ENCODE peak calls at places on chromosomes 13 and 19, in four cellular contexts. O is upper lobe of right lung; Y is tibial nerve; S is CD8-positive, alpha-beta T cell. F is an unnamed sample.

GRCh38 chr13:77563110-77563509 is 27.6 kb downstream of the SCEL start:
- DNase-seq in O (no peak), Y (no peak), S (no peak), F (no peak)

GRCh38 chr19:35521124-35521743 is 6.9 kb downstream of the SBSN start:
- DNase-seq in O (no peak), Y (no peak), S (no peak), F (no peak)

GRCh38 chr13:33016414-33017409 is at the start of gene KL:
- DNase-seq in O (peak), Y (peak), S (no peak), F (peak)

GRCh38 chr19:38709119-38709518 is 35.2 kb downstream of the CAPN12 start:
- DNase-seq in O (no peak), Y (no peak), S (no peak), F (no peak)

GRCh38 chr13:23960566-23961156 is 63.4 kb upstream of the C1QTNF9B start:
- DNase-seq in O (no peak), Y (no peak), S (no peak), F (no peak)

GRCh38 chr13:23349127-23349897 is 84.2 kb downstream of the SACS start:
- DNase-seq in O (no peak), Y (no peak), S (no peak), F (no peak)

GRCh38 chr19:1720237-1720636 is 33.1 kb upstream of the ONECUT3 start:
- DNase-seq in O (no peak), Y (no peak), S (no peak), F (no peak)

GRCh38 chr19:32866564-32867265 is 2.9 kb downstream of the SLC7A9 start:
- DNase-seq in O (peak), Y (no peak), S (no peak), F (no peak)

GRCh38 chr19:48992571-48993174 is 436 bp downstream of the GYS1 start:
- DNase-seq in O (peak), Y (no peak), S (no peak), F (no peak)

GRCh38 chr19:16273005-16273404 is 51.6 kb upstream of the KLF2 start:
- DNase-seq in O (no peak), Y (no peak), S (no peak), F (no peak)

GRCh38 chr19:15911599-15912237 is 13.8 kb upstream of the CYP4F2 start:
- DNase-seq in O (no peak), Y (no peak), S (no peak), F (no peak)

GRCh38 chr13:54744747-54745146 is 1716.1 kb downstream of the OLFM4 start:
- DNase-seq in O (no peak), Y (no peak), S (no peak), F (no peak)

GRCh38 chr13:42259515-42259914 is 12.4 kb upstream of the AKAP11 start:
- DNase-seq in O (no peak), Y (no peak), S (no peak), F (no peak)

GRCh38 chr13:107721436-107721835 is 493.9 kb downstream of the LIG4 start:
- DNase-seq in O (no peak), Y (no peak), S (no peak), F (no peak)

GRCh38 chr13:33721719-33722118 is 96.2 kb upstream of the RFC3 start:
- DNase-seq in O (no peak), Y (no peak), S (no peak), F (no peak)

GRCh38 chr13:32883501-32883900 is 132.7 kb upstream of the KL start:
- DNase-seq in O (no peak), Y (no peak), S (no peak), F (no peak)

GRCh38 chr19:17037966-17038500 is 11.4 kb upstream of the CPAMD8 start:
- DNase-seq in O (no peak), Y (no peak), S (no peak), F (no peak)

GRCh38 chr19:38392707-38393308 is 4.3 kb downstream of the SPRED3 start:
- DNase-seq in O (no peak), Y (no peak), S (no peak), F (no peak)

GRCh38 chr13:94993608-94994007 is 281.3 kb upstream of the SOX21 start:
- DNase-seq in O (no peak), Y (no peak), S (no peak), F (no peak)

GRCh38 chr13:112810608-112811007 is 120.8 kb downstream of the ATP11A start:
- DNase-seq in O (no peak), Y (no peak), S (no peak), F (no peak)

GRCh38 chr19:45901432-45901903 is 945 bp downstream of the MYPOP start:
- DNase-seq in O (peak), Y (no peak), S (no peak), F (no peak)

GRCh38 chr19:43820098-43820860 is 6.8 kb upstream of the ZNF283 start:
- DNase-seq in O (peak), Y (no peak), S (no peak), F (no peak)

GRCh38 chr19:36255316-36255715 is 40.4 kb downstream of the ZNF146 start:
- DNase-seq in O (no peak), Y (no peak), S (no peak), F (no peak)

GRCh38 chr13:32748305-32748704 is 162.1 kb downstream of the PDS5B start:
- DNase-seq in O (no peak), Y (no peak), S (no peak), F (no peak)

GRCh38 chr13:114118763-114119123 is 13.7 kb downstream of the RASA3 start:
- DNase-seq in O (no peak), Y (no peak), S (no peak), F (no peak)

GRCh38 chr13:45737571-45738002 is 35.5 kb downstream of the CBY2 start:
- DNase-seq in O (no peak), Y (no peak), S (no peak), F (no peak)

GRCh38 chr19:16541526-16542044 is 652 bp downstream of the CHERP start:
- DNase-seq in O (no peak), Y (no peak), S (no peak), F (no peak)

GRCh38 chr13:73070451-73070850 is 11.6 kb downstream of the KLF5 start:
- DNase-seq in O (no peak), Y (no peak), S (no peak), F (no peak)

GRCh38 chr19:40611900-40612698 is 10.9 kb downstream of the LTBP4 start:
- DNase-seq in O (no peak), Y (no peak), S (no peak), F (no peak)

GRCh38 chr19:1449467-1450442 is at the start of gene APC2:
- DNase-seq in O (no peak), Y (no peak), S (no peak), F (no peak)

GRCh38 chr19:58519087-58519354 is 589 bp downstream of the ZBTB45 start:
- DNase-seq in O (peak), Y (peak), S (no peak), F (no peak)

GRCh38 chr19:23882493-23882892 is 32.2 kb upstream of the ZNF726 start:
- DNase-seq in O (no peak), Y (no peak), S (no peak), F (no peak)

GRCh38 chr13:65966991-65967451 is 1263.1 kb downstream of the PCDH9 start:
- DNase-seq in O (no peak), Y (no peak), S (no peak), F (no peak)

GRCh38 chr13:25177012-25177411 is 4.9 kb upstream of the AMER2 start:
- DNase-seq in O (no peak), Y (no peak), S (no peak), F (no peak)

GRCh38 chr19:31350033-31350692 is 927 bp upstream of the TSHZ3 start:
- DNase-seq in O (no peak), Y (no peak), S (no peak), F (no peak)

DNA sequence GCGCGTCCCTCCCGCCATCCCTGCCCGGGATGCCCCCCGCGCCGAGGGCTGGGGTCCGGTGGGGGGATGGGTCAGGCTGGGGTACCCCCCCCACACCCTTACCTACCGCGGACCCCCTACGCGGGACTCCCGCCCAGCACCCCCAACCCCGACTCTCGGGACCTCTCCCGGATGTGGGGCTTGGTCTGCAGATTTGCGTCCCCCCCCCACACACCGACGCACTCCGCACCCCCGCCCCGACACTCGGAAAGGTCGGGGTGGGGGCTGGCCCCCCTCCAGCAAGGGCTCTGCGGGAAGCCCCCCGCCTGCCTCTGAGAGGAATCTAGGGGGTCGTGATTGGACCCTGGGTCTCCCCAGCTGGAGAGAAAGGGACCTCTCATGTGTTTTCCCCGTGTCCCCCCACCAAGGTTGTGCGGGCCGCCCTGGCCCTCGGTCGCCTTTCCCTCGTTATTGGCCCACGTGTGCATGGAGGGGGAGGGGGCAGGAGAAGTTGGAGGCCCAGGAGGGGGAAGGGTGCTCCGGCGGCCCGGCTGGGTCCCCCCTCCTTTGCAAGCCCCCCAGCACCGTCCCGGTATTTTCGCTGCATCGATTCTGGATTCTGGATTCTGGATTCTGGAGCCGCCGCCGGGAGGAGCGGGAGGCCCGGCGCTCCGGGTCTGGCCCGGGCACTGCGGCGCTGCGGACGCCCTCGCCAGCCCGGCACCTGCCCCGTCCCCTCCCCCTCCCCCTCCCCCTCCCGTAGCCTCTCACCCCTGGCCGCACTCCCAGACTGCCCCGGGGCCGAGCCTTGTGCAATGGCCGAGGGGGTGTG is 583 bp downstream of the NFIC start:
- DNase-seq in O (peak), Y (no peak), S (no peak), F (peak)
- H3K4me3 ChIP-seq in O (peak), Y (peak), S (peak), F (peak)

DNA sequence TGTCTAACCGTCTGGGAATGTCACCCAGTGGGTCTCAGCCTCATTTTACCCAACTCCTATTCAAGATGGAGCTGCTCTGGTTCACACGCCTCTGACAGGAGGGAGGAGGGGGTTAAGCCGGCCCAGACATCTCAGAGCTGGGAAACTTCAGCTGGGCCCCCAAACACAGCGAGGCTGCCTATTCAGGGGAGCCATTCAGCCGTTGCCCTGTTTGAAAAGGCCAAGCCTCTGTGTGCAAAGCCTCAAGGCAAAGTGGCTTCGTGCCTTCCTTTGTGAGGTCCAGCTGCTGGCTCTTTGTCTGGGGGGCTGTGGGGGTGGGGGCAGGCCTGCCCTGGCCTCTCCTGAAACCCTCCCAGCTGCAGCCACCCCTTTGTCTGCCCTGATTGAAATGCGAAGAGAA is 147.4 kb downstream of the PTPRS start:
- DNase-seq in O (no peak), Y (no peak), S (no peak), F (no peak)
- H3K4me3 ChIP-seq in O (no peak), Y (no peak), S (no peak), F (no peak)

GRCh38 chr13:98484289-98485219 is 92.4 kb downstream of the STK24 start:
- DNase-seq in O (peak), Y (no peak), S (peak), F (peak)
- H3K4me3 ChIP-seq in O (peak), Y (no peak), S (no peak), F (no peak)

GRCh38 chr19:10419646-10420443 is 493 bp upstream of the PDE4A start:
- DNase-seq in O (no peak), Y (no peak), S (no peak), F (peak)
- H3K4me3 ChIP-seq in O (peak), Y (no peak), S (peak), F (peak)

GRCh38 chr19:29767039-29767735 is 44.6 kb upstream of the CCNE1 start:
- DNase-seq in O (no peak), Y (no peak), S (no peak), F (no peak)

GRCh38 chr19:29760752-29761502 is 45.9 kb upstream of the C19orf12 start:
- DNase-seq in O (no peak), Y (no peak), S (no peak), F (no peak)

GRCh38 chr19:29761575-29762225 is 46.6 kb upstream of the C19orf12 start:
- DNase-seq in O (no peak), Y (no peak), S (no peak), F (no peak)

GRCh38 chr19:29766100-29766499 is 45.7 kb upstream of the CCNE1 start:
- DNase-seq in O (no peak), Y (no peak), S (no peak), F (no peak)

DNA sequence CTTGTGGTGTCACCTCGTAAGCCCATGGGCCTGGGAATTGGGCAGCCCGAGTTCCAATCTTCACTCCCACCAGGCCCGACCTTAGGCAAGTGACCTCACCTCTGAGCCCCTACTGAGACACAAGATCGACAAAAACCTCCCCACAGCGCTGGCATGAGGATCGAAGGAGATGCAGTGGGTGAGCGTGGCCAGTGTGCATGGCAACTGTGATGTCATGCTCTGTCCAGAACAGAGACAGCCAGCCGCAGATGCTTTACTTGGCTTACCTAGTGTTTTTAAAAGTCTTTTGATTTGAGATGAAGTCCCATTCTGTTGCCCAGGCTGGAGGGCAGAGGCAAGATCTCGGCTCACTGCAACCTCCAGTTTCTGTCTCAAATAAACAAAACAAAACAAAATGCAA is 47.5 kb upstream of the CCNE1 start:
- DNase-seq in O (no peak), Y (no peak), S (no peak), F (no peak)
- H3K4me3 ChIP-seq in O (no peak), Y (no peak), S (no peak), F (no peak)

DNA sequence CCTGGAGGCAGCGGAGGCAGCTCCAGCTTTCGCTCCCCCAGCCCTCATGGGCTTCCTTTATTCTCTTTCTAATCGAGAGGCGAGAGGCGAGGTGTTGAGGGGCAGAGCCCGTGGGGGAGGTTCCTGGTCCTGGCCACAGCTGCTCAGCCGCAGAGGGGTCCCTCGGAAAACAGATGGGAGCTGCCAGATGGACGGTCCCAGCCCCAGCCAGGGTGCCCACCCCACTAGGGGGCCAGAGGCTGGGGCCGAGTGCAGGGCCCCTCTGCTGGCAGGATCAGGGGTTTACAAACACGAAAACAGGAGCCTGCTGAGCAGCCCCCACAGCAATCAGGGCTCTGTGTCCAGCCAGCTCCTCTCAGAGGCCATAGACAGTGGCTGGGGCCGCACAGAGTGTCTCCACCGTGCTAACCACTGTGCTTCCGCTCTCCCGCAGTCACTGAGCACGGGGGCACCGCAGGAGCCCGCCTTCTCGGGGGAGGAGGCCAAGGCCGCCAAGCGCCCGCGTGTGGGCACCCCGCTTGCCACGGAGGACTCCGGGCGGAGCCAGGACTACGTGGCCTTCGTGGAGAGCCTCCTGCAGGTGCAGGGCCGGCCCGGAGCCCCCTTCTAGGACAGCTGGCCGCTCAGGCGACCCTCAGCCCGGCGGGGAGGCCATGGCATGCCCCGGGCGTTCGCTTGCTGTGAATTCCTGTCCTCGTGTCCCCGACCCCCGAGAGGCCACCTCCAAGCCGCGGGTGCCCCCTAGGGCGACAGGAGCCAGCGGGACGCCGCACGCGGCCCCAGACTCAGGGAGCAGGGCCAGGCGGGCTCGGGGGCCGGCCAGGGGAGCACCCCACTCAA is 182.2 kb downstream of the KDM4B start:
- DNase-seq in O (peak), Y (no peak), S (no peak), F (peak)
- H3K4me3 ChIP-seq in O (no peak), Y (no peak), S (no peak), F (no peak)